ENCODE peak calls at places on chromosomes 13 and 19, in ten cellular contexts. U is IMR-90, E is ovary, V is lower leg skin, I is uterus, K is stomach, O is tibial nerve, B is HCT116, Y is breast epithelium, A is HepG2. D is an unnamed sample.

GRCh38 chr13:41746259-41746658 is 214.7 kb downstream of the VWA8 start:
- DNase-seq in B (peak; percentile 39), I (no peak), Y (no peak), E (no peak), U (peak; percentile 79), O (no peak), A (no peak), K (no peak), V (no peak), D (no peak)

GRCh38 chr13:84431646-84432045 is 549.4 kb upstream of the SLITRK1 start:
- DNase-seq in E (no peak), Y (no peak), V (no peak), O (no peak), B (no peak), I (no peak), U (peak; percentile 66), K (no peak), A (no peak), D (no peak)

GRCh38 chr19:29842471-29843179 is 30.8 kb downstream of the CCNE1 start:
- DNase-seq in I (no peak), Y (no peak), U (no peak), V (no peak), E (no peak), B (no peak), A (no peak), O (no peak), K (no peak), D (no peak)

GRCh38 chr19:2282062-2282861 is at the start of gene PEAK3:
- DNase-seq in K (peak; percentile 67), O (peak; percentile 41), I (peak; percentile 49), B (no peak), A (no peak), Y (no peak), U (peak; percentile 24), V (peak; percentile 96), E (peak; percentile 53), D (peak; percentile 78)

GRCh38 chr13:77306458-77306857 is 20.4 kb downstream of the MYCBP2 start:
- DNase-seq in B (no peak), U (no peak), V (no peak), I (no peak), K (no peak), E (no peak), Y (no peak), A (no peak), O (no peak), D (no peak)

GRCh38 chr19:51799311-51799997 is 4.5 kb downstream of the FPR3 start:
- DNase-seq in B (no peak), E (peak; percentile 91), K (peak; percentile 39), Y (peak; percentile 80), U (peak; percentile 94), A (peak; percentile 35), O (peak; percentile 37), I (peak; percentile 78), V (peak; percentile 94), D (peak; percentile 93)

GRCh38 chr13:101752432-101752831 is 300.0 kb downstream of the ITGBL1 start:
- DNase-seq in U (no peak), K (no peak), B (no peak), E (no peak), O (no peak), Y (no peak), I (no peak), V (no peak), A (no peak), D (no peak)

GRCh38 chr13:80840313-80840976 is 499.5 kb upstream of the SPRY2 start:
- DNase-seq in E (no peak), U (no peak), O (no peak), B (no peak), V (no peak), Y (no peak), K (no peak), I (no peak), A (no peak), D (no peak)

GRCh38 chr13:76976488-76976887 is 15.4 kb upstream of the CLN5 start:
- DNase-seq in K (no peak), U (no peak), A (no peak), Y (no peak), E (no peak), B (no peak), I (no peak), V (no peak), O (no peak), D (no peak)

GRCh38 chr19:38663957-38664502 is 16.6 kb downstream of the ACTN4 start:
- DNase-seq in B (no peak), E (no peak), A (no peak), V (no peak), I (peak; percentile 67), O (peak; percentile 45), Y (peak; percentile 81), K (no peak), U (no peak), D (peak; percentile 50)

GRCh38 chr19:38664503-38665211 is 17.2 kb downstream of the ACTN4 start:
- DNase-seq in U (no peak), A (no peak), V (no peak), E (no peak), Y (no peak), K (no peak), O (no peak), I (no peak), B (no peak), D (no peak)

GRCh38 chr19:38665950-38666661 is 18.7 kb downstream of the ACTN4 start:
- DNase-seq in B (no peak), V (peak; percentile 93), Y (peak; percentile 76), A (peak; percentile 68), I (peak; percentile 79), K (no peak), E (peak; percentile 68), U (peak; percentile 51), O (peak; percentile 43), D (no peak)

GRCh38 chr19:38666662-38667448 is 19.4 kb downstream of the ACTN4 start:
- DNase-seq in U (peak; percentile 81), O (no peak), B (no peak), K (no peak), V (no peak), I (no peak), Y (peak; percentile 79), E (peak; percentile 59), A (no peak), D (no peak)

GRCh38 chr19:38665219-38665931 is 17.9 kb downstream of the ACTN4 start:
- DNase-seq in O (no peak), K (no peak), I (no peak), U (no peak), E (no peak), Y (no peak), A (no peak), V (no peak), B (no peak), D (no peak)
- H3K4me3 ChIP-seq in O (no peak overlapping the region), K (no peak overlapping the region), I (no peak overlapping the region), U (no peak overlapping the region), E (no peak overlapping the region), Y (no peak overlapping the region), A (peak overlapping the region; percentile 4), V (no peak overlapping the region), B (no peak overlapping the region), D (no peak overlapping the region)

DNA sequence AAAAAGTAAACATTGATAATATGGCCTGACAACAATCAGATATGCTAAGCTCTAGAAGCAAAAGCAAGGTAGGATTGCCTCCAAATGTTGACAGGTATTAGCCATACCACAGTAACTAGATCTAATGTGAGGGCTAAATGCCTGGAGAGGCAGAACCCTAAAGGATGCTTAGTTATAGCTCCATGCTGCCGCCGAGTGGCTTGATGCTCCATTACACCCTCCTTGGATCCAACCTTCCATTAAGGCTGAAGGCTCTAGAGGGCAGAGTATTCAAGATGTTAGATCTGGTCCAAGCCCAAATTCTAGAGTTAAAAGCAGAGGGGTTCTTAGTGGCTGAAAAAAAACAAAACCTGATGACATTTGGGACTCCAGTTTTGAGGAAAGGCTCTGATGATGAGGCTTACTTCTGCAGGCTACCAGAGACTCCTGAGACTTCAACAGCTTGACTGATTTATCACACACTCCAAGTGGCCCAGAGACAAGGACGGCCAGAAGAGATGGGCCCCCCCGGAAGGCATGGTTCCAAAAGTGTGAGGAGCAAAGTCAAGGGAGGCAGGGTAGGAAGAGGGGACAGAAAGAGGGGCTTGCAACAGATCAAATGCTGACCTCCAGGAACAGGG is 21.8 kb upstream of the CPB2 start:
- DNase-seq in K (peak; percentile 78), E (peak; percentile 27), U (peak; percentile 68), Y (peak; percentile 46), B (peak; percentile 57), V (peak; percentile 89), O (peak; percentile 17), A (peak; percentile 75), I (peak; percentile 51), D (peak; percentile 87)
- TF ChIP-seq POLR2A in K (no peak), E (no peak), U (no peak), Y (no peak), B (no peak), V (no peak), O (no peak), A (no peak), I (no peak), D (no peak)

GRCh38 chr19:14112051-14112808 is 5.3 kb downstream of the PRKACA start:
- DNase-seq in E (peak; percentile 42), V (peak; percentile 88), Y (no peak), O (no peak), U (no peak), I (no peak), K (no peak), A (no peak), B (no peak), D (peak; percentile 48)
- H3K4me3 ChIP-seq in E (peak overlapping the region; percentile 15), V (no peak overlapping the region), Y (peak overlapping the region; percentile 32), O (peak overlapping the region; percentile 35), U (no peak overlapping the region), I (no peak overlapping the region), K (peak overlapping the region; percentile 13), A (peak overlapping the region; percentile 20), B (no peak overlapping the region), D (peak overlapping the region; percentile 7)

GRCh38 chr13:40563350-40564125 is 102.9 kb downstream of the FOXO1 start:
- DNase-seq in A (peak; percentile 97), K (no peak), U (no peak), I (peak; percentile 37), Y (no peak), E (no peak), V (no peak), B (no peak), O (no peak), D (no peak)

GRCh38 chr13:40564342-40564997 is 102.0 kb downstream of the FOXO1 start:
- DNase-seq in I (no peak), Y (no peak), V (no peak), E (no peak), U (no peak), A (peak; percentile 96), K (no peak), B (no peak), O (no peak), D (no peak)

GRCh38 chr13:40559915-40560314 is 106.5 kb downstream of the FOXO1 start:
- DNase-seq in V (no peak), I (no peak), A (no peak), E (no peak), B (no peak), O (no peak), U (no peak), Y (no peak), K (no peak), D (no peak)

GRCh38 chr13:40565282-40566148 is 100.9 kb downstream of the FOXO1 start:
- DNase-seq in V (no peak), B (no peak), K (no peak), E (no peak), Y (no peak), I (no peak), A (no peak), U (no peak), O (no peak), D (no peak)

DNA sequence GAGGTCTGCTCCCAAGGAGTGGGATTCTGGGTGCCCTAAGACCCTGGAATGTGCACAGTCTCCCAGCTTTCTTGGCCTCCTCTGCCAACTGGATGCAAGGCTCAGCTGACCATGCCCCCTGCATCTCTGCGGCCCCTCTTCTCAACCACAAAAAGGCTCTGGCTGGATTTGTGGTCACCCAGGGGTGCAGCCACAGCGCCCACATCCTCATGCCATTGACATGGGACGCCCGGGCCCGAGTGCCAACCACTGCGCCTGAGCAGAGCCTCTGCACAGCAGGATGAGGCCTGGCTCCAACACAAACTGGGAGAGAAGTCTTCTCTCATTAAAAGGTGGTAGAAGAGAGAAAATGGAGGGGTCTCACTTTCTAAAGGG is 103.5 kb downstream of the FOXO1 start:
- DNase-seq in U (no peak), A (no peak), V (no peak), B (no peak), Y (no peak), O (no peak), I (no peak), E (no peak), K (no peak), D (no peak)
- TF ChIP-seq POLR2A in U (no peak), A (no peak), V (no peak), B (no peak), Y (no peak), O (no peak), I (no peak), E (no peak), K (no peak), D (no peak)

D was measured in testis.